ENCODE peak calls at places on chromosome 1, in six cellular contexts. X is NCI-H1105 treated with DMSO at 0.1 percent for 48 hours; Y is lower lobe of right lung; W is AG08396; E is effector CD4-positive, alpha-beta T cell; I is sciatic nerve. P is an unnamed sample.

GRCh38 chr1:53562983-53563379 is 103.8 kb downstream of the DMRTB1 start:
- DNase-seq in Y (no peak), I (no peak), X (no peak), W (no peak), E (no peak), P (no peak)

GRCh38 chr1:43835141-43836021 is 98.2 kb upstream of the ARTN start:
- DNase-seq in Y (no peak), X (no peak), I (no peak), W (peak; percentile 61), E (no peak), P (no peak)

GRCh38 chr1:100719490-100719889 is at the start of gene VCAM1:
- DNase-seq in E (no peak), X (no peak), I (no peak), Y (no peak), W (no peak), P (no peak)

GRCh38 chr1:166730299-166730888 is 108.9 kb upstream of the POGK start:
- DNase-seq in E (no peak), I (no peak), Y (peak; percentile 45), W (peak; percentile 6), X (no peak), P (no peak)

GRCh38 chr1:59833022-59833421 is 18.3 kb downstream of the HOOK1 start:
- DNase-seq in W (no peak), E (no peak), X (no peak), I (no peak), Y (no peak), P (no peak)

GRCh38 chr1:38151399-38151798 is 104.8 kb upstream of the POU3F1 start:
- DNase-seq in I (no peak), W (no peak), Y (no peak), E (no peak), X (peak; percentile 39), P (no peak)

GRCh38 chr1:51792864-51793263 is 85.7 kb downstream of the NRDC start:
- DNase-seq in E (no peak), Y (no peak), X (no peak), W (peak; percentile 8), I (no peak), P (no peak)

GRCh38 chr1:35361638-35362037 is 93.1 kb downstream of the ZMYM4 start:
- DNase-seq in X (no peak), W (no peak), Y (no peak), E (no peak), I (no peak), P (no peak)